ENCODE peak calls at places on chromosomes 3 and 15, in ten cellular contexts. A is sigmoid colon, L is body of pancreas, V is A549, H is heart left ventricle, S is Peyer's patch, D is H54, G is H1, Z is IMR-90, P is adrenal gland. X is an unnamed sample.

GRCh38 chr15:92101706-92102434 is 248.4 kb downstream of the SLCO3A1 start:
- DNase-seq in P (no peak), A (no peak), V (no peak), S (no peak), L (no peak), Z (no peak), G (no peak), H (no peak), D (no peak), X (no peak)

GRCh38 chr3:148074057-148074456 is 623.6 kb upstream of the AGTR1 start:
- DNase-seq in Z (no peak), P (no peak), G (no peak), S (no peak), L (no peak), A (no peak), V (no peak), D (no peak), H (no peak), X (no peak)

GRCh38 chr3:147368151-147368550 is 38.2 kb downstream of the ZIC4 start:
- DNase-seq in V (no peak), S (no peak), D (no peak), Z (no peak), H (no peak), A (no peak), L (no peak), P (no peak), G (no peak), X (no peak)

GRCh38 chr15:38176155-38176554 is 76.5 kb upstream of the SPRED1 start:
- DNase-seq in L (no peak), A (no peak), V (no peak), Z (peak), D (no peak), G (no peak), P (no peak), H (no peak), S (no peak), X (no peak)

GRCh38 chr3:122258757-122259371 is 66.2 kb upstream of the CSTA start:
- DNase-seq in V (peak), D (peak), P (peak), H (peak), G (peak), L (peak), A (no peak), S (peak), Z (peak), X (peak)

GRCh38 chr3:141262306-141262705 is 30.7 kb downstream of the PXYLP1 start:
- DNase-seq in S (no peak), P (no peak), A (no peak), Z (peak), L (no peak), D (peak), H (no peak), V (no peak), G (no peak), X (no peak)

GRCh38 chr3:152056073-152056472 is 182.6 kb downstream of the SUCNR1 start:
- DNase-seq in V (no peak), Z (no peak), P (no peak), L (no peak), H (no peak), G (no peak), A (no peak), S (no peak), D (no peak), X (no peak)

GRCh38 chr15:83289160-83289559 is 4.7 kb upstream of the BNC1 start:
- DNase-seq in D (no peak), A (no peak), H (no peak), G (no peak), Z (peak), P (no peak), S (no peak), L (no peak), V (no peak), X (no peak)

GRCh38 chr3:56988458-56988857 is 72.0 kb upstream of the SPATA12 start:
- DNase-seq in H (no peak), A (no peak), V (no peak), S (no peak), Z (no peak), P (no peak), L (no peak), G (no peak), D (no peak), X (no peak)

GRCh38 chr3:48851407-48851806 is 3.7 kb upstream of the PRKAR2A start:
- DNase-seq in S (no peak), D (no peak), Z (peak), L (peak), V (peak), G (no peak), A (no peak), P (no peak), H (no peak), X (no peak)

GRCh38 chr3:150376001-150376848 is 31.9 kb upstream of the TSC22D2 start:
- DNase-seq in Z (peak), L (peak), P (no peak), D (no peak), V (peak), A (no peak), S (no peak), G (no peak), H (no peak), X (no peak)

GRCh38 chr3:159904455-159904854 is 84.2 kb upstream of the IL12A start:
- DNase-seq in P (no peak), A (no peak), Z (no peak), L (no peak), G (no peak), D (no peak), V (no peak), S (no peak), H (no peak), X (no peak)

DNA sequence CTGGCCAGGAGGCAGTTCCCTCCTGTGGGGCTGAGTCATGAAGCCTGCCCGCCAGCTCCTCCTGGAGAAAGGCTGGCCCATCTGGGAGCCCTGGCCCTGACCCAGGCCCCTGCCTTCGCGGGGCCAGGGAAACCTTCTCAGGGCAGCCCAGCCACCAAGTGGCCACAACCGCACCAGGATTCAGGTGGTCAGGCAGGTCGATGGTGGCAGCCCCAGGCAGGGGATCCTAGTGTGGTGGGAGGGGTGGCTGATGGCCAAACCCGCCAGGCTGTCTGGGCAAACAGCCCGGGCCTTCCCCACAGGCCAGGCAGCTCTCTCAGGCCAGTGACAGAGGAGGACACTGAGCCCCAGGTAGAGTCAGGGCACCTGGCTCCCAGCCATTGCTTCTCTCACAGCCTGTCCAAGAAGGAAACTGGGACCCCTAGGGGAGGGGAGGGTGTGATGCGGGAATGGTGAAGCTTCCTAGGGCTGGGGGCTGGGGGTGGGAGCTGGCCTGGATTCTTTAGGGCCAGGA is 1.2 kb downstream of the TWF2 start:
- DNase-seq in L (peak), P (peak), A (peak), H (peak), V (peak), G (no peak), D (peak), Z (peak), S (peak), X (no peak)
- TF ChIP-seq POLR2A in L (no peak), P (no peak), A (no peak), H (no peak), V (no peak), G (no peak), D (no peak), Z (no peak), S (no peak), X (no peak)

GRCh38 chr3:128491071-128491899 is 1.7 kb downstream of the GATA2 start:
- DNase-seq in L (peak), Z (no peak), H (peak), D (no peak), G (no peak), V (no peak), A (peak), P (no peak), S (peak), X (no peak)

GRCh38 chr3:128494152-128494650 is 1.2 kb upstream of the GATA2 start:
- DNase-seq in Z (no peak), A (peak), H (no peak), P (no peak), V (no peak), S (peak), D (no peak), L (no peak), G (no peak), X (no peak)

GRCh38 chr3:128493221-128494151 is 485 bp upstream of the GATA2 start:
- DNase-seq in D (no peak), A (peak), Z (no peak), P (no peak), S (no peak), H (no peak), L (peak), V (no peak), G (no peak), X (no peak)

GRCh38 chr3:128491900-128492352 is 1.1 kb downstream of the GATA2 start:
- DNase-seq in D (no peak), A (peak), P (no peak), V (no peak), G (no peak), H (no peak), Z (no peak), S (peak), L (no peak), X (no peak)

GRCh38 chr3:128492353-128493220 is at the start of gene GATA2:
- DNase-seq in L (peak), P (no peak), G (no peak), Z (no peak), D (no peak), H (no peak), A (peak), S (peak), V (no peak), X (no peak)
- TF ChIP-seq POLR2A in L (peak), P (peak), G (no peak), Z (no peak), D (no peak), H (no peak), A (no peak), S (no peak), V (no peak), X (no peak)

GRCh38 chr3:62587579-62588031 is 214.3 kb upstream of the FEZF2 start:
- DNase-seq in V (no peak), S (no peak), A (no peak), H (no peak), L (no peak), D (peak), G (no peak), Z (peak), P (no peak), X (no peak)

GRCh38 chr3:62585861-62586260 is 212.5 kb upstream of the FEZF2 start:
- DNase-seq in P (no peak), Z (peak), L (no peak), D (no peak), V (no peak), H (no peak), S (no peak), A (no peak), G (no peak), X (no peak)

GRCh38 chr3:62589078-62589477 is 215.7 kb upstream of the FEZF2 start:
- DNase-seq in D (no peak), P (no peak), A (no peak), G (no peak), L (no peak), V (no peak), S (no peak), H (no peak), Z (no peak), X (no peak)

GRCh38 chr3:62586356-62586755 is 213.0 kb upstream of the FEZF2 start:
- DNase-seq in S (no peak), V (no peak), P (no peak), L (no peak), A (no peak), D (no peak), H (no peak), G (no peak), Z (peak), X (no peak)

GRCh38 chr3:62587169-62587568 is 213.8 kb upstream of the FEZF2 start:
- DNase-seq in P (no peak), H (no peak), G (no peak), S (no peak), L (no peak), Z (peak), V (no peak), A (no peak), D (no peak), X (no peak)
- TF ChIP-seq POLR2A in P (no peak), H (no peak), G (no peak), S (no peak), L (no peak), Z (no peak), V (no peak), A (no peak), D (no peak), X (no peak)

GRCh38 chr15:62900071-62900812 is 142.3 kb upstream of the TPM1 start:
- DNase-seq in A (no peak), D (no peak), L (no peak), V (peak), P (no peak), S (no peak), H (no peak), G (no peak), Z (no peak), X (no peak)
- TF ChIP-seq POLR2A in A (no peak), D (no peak), L (no peak), V (no peak), P (no peak), S (no peak), H (no peak), G (no peak), Z (no peak), X (no peak)

DNA sequence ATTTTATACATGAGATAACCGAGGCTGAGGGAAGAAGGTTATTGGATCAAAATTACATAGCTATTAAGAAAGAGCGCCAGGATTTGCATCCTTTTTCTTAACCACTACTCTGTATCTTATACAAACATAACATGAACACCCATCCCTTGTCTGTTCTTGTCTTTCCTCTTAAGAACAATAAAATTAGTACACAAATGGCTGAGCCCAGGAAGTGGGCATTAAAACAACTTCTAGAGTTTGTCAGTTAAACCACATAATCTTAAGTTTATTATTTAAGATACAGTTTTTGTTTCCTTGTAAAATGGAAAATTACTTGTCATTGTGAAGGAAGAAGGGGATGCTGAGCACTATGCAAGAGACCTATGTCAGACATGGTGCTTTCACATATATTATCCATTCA is 48.9 kb upstream of the PPIB start:
- DNase-seq in H (no peak), S (no peak), Z (no peak), P (no peak), D (no peak), G (no peak), A (no peak), V (no peak), L (no peak), X (no peak)
- TF ChIP-seq POLR2A in H (no peak), S (no peak), Z (no peak), P (no peak), D (no peak), G (no peak), A (no peak), V (no peak), L (no peak), X (no peak)

GRCh38 chr3:107524214-107525100 is 1.7 kb downstream of the BBX start:
- DNase-seq in S (no peak), P (peak), Z (peak), L (peak), D (peak), A (peak), G (no peak), H (peak), V (peak), X (no peak)

GRCh38 chr3:107523361-107524213 is 825 bp downstream of the BBX start:
- DNase-seq in A (peak), H (peak), G (no peak), Z (peak), P (peak), D (peak), L (peak), V (peak), S (peak), X (peak)

GRCh38 chr3:107520535-107520934 is 2.2 kb upstream of the BBX start:
- DNase-seq in Z (no peak), G (no peak), H (no peak), P (no peak), A (no peak), V (no peak), D (no peak), S (no peak), L (no peak), X (no peak)

GRCh38 chr3:107521466-107522059 is 1.2 kb upstream of the BBX start:
- DNase-seq in D (no peak), S (no peak), Z (no peak), P (no peak), V (no peak), H (no peak), L (no peak), G (no peak), A (no peak), X (no peak)

GRCh38 chr3:107522510-107523360 is at the start of gene BBX:
- DNase-seq in D (peak), H (peak), P (peak), Z (peak), G (peak), V (peak), L (peak), S (peak), A (peak), X (peak)
- TF ChIP-seq POLR2A in D (peak), H (peak), P (peak), Z (no peak), G (peak), V (peak), L (peak), S (peak), A (peak), X (peak)

GRCh38 chr3:41158947-41159346 is 40.4 kb upstream of the CTNNB1 start:
- DNase-seq in S (no peak), H (no peak), Z (no peak), D (no peak), V (no peak), L (peak), G (no peak), A (no peak), P (no peak), X (no peak)

GRCh38 chr3:41162981-41163380 is 36.3 kb upstream of the CTNNB1 start:
- DNase-seq in V (no peak), L (no peak), G (no peak), A (no peak), P (no peak), S (no peak), D (no peak), H (no peak), Z (no peak), X (no peak)

GRCh38 chr3:41163399-41163798 is 35.9 kb upstream of the CTNNB1 start:
- DNase-seq in D (no peak), P (no peak), A (no peak), G (no peak), S (no peak), V (no peak), L (no peak), H (no peak), Z (no peak), X (no peak)

GRCh38 chr3:41162541-41162940 is 36.8 kb upstream of the CTNNB1 start:
- DNase-seq in G (no peak), Z (no peak), H (no peak), A (no peak), L (no peak), D (no peak), P (no peak), V (no peak), S (no peak), X (no peak)

GRCh38 chr3:41159581-41160189 is 39.6 kb upstream of the CTNNB1 start:
- DNase-seq in L (no peak), D (no peak), A (no peak), P (no peak), Z (no peak), V (peak), G (no peak), S (no peak), H (no peak), X (no peak)
- TF ChIP-seq POLR2A in L (no peak), D (no peak), A (no peak), P (no peak), Z (no peak), V (no peak), G (no peak), S (peak), H (no peak), X (no peak)